ENCODE peak calls at places on chromosome 22, in seven cellular contexts. L is cardiac fibroblast, F is coronary artery, W is H9, S is psoas muscle, V is nephron progenitor cell, D is GM12878. B is an unnamed sample.

GRCh38 chr22:23562186-23562585 is 17.9 kb downstream of the IGLL1 start:
- DNase-seq in W (peak), D (no peak), L (no peak), V (no peak), F (no peak), S (no peak), B (no peak)

GRCh38 chr22:19448076-19448607 is 631 bp upstream of the C22orf39 start:
- DNase-seq in F (no peak), L (peak), V (peak), S (no peak), W (peak), D (no peak), B (no peak)

GRCh38 chr22:49566693-49567092 is 261.0 kb downstream of the BRD1 start:
- DNase-seq in D (no peak), L (no peak), S (no peak), W (peak), V (no peak), F (peak), B (peak)

GRCh38 chr22:41757507-41757906 is 43.0 kb upstream of the CCDC134 start:
- DNase-seq in S (no peak), V (no peak), L (no peak), F (no peak), W (no peak), D (no peak), B (no peak)

GRCh38 chr22:39601180-39601535 is 30.6 kb downstream of the CACNA1I start:
- DNase-seq in W (no peak), V (no peak), D (no peak), F (no peak), L (no peak), S (no peak), B (no peak)

GRCh38 chr22:31286360-31287255 is 5.7 kb downstream of the PIK3IP1 start:
- DNase-seq in V (no peak), F (no peak), L (no peak), W (no peak), S (no peak), D (no peak), B (no peak)

GRCh38 chr22:39663751-39664150 is 93.2 kb downstream of the CACNA1I start:
- DNase-seq in F (no peak), D (no peak), L (no peak), S (no peak), W (peak), V (no peak), B (no peak)

GRCh38 chr22:38881464-38881871 is 9.5 kb upstream of the CBX6 start:
- DNase-seq in F (peak), L (peak), S (peak), W (no peak), D (no peak), V (no peak), B (no peak)

GRCh38 chr22:45629469-45630089 is 42.1 kb upstream of the ATXN10 start:
- DNase-seq in D (no peak), V (peak), W (peak), L (no peak), S (no peak), F (no peak), B (no peak)

GRCh38 chr22:40326905-40327735 is 19.2 kb upstream of the ADSL start:
- DNase-seq in V (no peak), L (peak), W (peak), D (no peak), S (no peak), F (no peak), B (no peak)

GRCh38 chr22:46085831-46086576 is 64.3 kb upstream of the PPARA start:
- DNase-seq in D (no peak), V (no peak), S (peak), F (peak), L (peak), W (no peak), B (peak)

GRCh38 chr22:20117656-20118571 is 888 bp upstream of the TRMT2A start:
- DNase-seq in W (no peak), F (no peak), L (peak), V (peak), S (peak), D (no peak), B (no peak)

GRCh38 chr22:35424761-35425160 is 24.8 kb downstream of the MCM5 start:
- DNase-seq in F (no peak), S (no peak), W (no peak), L (no peak), D (no peak), V (no peak), B (no peak)

GRCh38 chr22:29631725-29632124 is 28.3 kb downstream of the NF2 start:
- DNase-seq in F (no peak), D (no peak), L (no peak), S (no peak), V (no peak), W (no peak), B (no peak)

GRCh38 chr22:44890416-44891292 is 119.2 kb downstream of the PHF21B start:
- DNase-seq in L (no peak), V (no peak), F (peak), W (no peak), D (no peak), S (no peak), B (no peak)

GRCh38 chr22:41576877-41577276 is 12.8 kb downstream of the PMM1 start:
- DNase-seq in S (peak), L (peak), D (no peak), W (peak), V (peak), F (no peak), B (no peak)

GRCh38 chr22:47384977-47385376 is 622.5 kb downstream of the TBC1D22A start:
- DNase-seq in D (no peak), W (no peak), F (no peak), S (no peak), L (no peak), V (no peak), B (no peak)

GRCh38 chr22:30635273-30636225 is at the start of gene SLC35E4:
- DNase-seq in D (peak), W (peak), S (peak), V (peak), L (peak), F (peak), B (peak)

GRCh38 chr22:41478891-41479521 is 10.1 kb downstream of the ACO2 start:
- DNase-seq in S (peak), F (no peak), D (peak), W (no peak), L (peak), V (no peak), B (no peak)

GRCh38 chr22:20246368-20247009 is 21.6 kb downstream of the RTN4R start:
- DNase-seq in L (no peak), S (no peak), D (no peak), W (peak), V (peak), F (no peak), B (no peak)

GRCh38 chr22:39243443-39244072 is 1.2 kb downstream of the PDGFB start:
- DNase-seq in V (peak), D (no peak), W (no peak), S (no peak), F (no peak), L (no peak), B (no peak)

GRCh38 chr22:27971926-27972325 is 52.9 kb upstream of the PITPNB start:
- DNase-seq in D (no peak), V (no peak), W (no peak), L (no peak), S (no peak), F (no peak), B (no peak)

GRCh38 chr22:17780741-17781318 is 6.6 kb upstream of the BID start:
- DNase-seq in W (no peak), S (no peak), D (no peak), F (no peak), V (no peak), L (no peak), B (no peak)
- TF ChIP-seq CTCF in W (no peak), S (no peak), D (no peak), F (no peak), V (no peak), L (no peak), B (no peak)

GRCh38 chr22:37030560-37031281 is 11.2 kb downstream of the MPST start:
- DNase-seq in V (no peak), D (no peak), L (no peak), F (no peak), S (no peak), W (no peak), B (no peak)
- TF ChIP-seq CTCF in V (no peak), D (peak), L (no peak), F (no peak), S (no peak), W (peak), B (no peak)

GRCh38 chr22:33057363-33057995 is 702 bp downstream of the SYN3 start:
- DNase-seq in D (no peak), F (no peak), V (no peak), S (no peak), W (no peak), L (no peak), B (no peak)
- TF ChIP-seq CTCF in D (no peak), F (no peak), V (no peak), S (no peak), W (no peak), L (no peak), B (no peak)

DNA sequence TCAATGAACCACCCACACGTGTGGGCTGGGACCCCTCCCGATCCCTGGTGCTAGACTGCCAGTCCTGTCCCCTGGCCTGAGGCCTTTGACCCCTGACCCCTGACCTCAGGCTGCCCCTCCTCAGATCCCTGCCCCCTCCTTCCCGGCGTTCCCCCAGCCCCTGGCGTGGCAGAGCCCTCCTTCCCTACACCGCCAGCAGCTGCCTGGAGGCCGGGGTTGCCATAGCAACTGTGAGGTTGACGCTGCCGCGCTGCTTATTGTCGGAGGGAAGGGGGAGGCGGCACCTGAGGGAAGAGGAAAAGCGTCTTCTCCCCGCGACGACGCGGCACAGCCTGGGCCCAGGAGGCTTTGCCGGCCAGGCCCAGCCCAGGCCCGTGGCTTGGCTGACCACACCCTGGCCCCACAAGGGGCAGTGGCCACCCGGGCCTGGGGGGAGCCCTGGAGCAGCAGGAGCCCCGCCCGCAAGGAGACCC is 32.6 kb downstream of the SHANK3 start:
- DNase-seq in S (no peak), D (no peak), L (peak), V (peak), W (peak), F (no peak), B (no peak)
- TF ChIP-seq CTCF in S (no peak), D (no peak), L (no peak), V (no peak), W (no peak), F (no peak), B (no peak)